ENCODE peak calls at places on chromosomes 6 and 20, in four cellular contexts. One of them, this sample, is unnamed.

GRCh38 chr6:142302427-142303190 is 802 bp downstream of the ADGRG6 start:
- DNase-seq in coronary artery: no peak
- DNase-seq in transverse colon: no peak
- DNase-seq in CD8-positive, alpha-beta memory T cell: no peak
- DNase-seq in this sample: no peak

GRCh38 chr20:40325006-40325563 is 364.0 kb downstream of the MAFB start:
- DNase-seq in coronary artery: no peak
- DNase-seq in transverse colon: no peak
- DNase-seq in CD8-positive, alpha-beta memory T cell: no peak
- DNase-seq in this sample: no peak

GRCh38 chr6:166772518-166772917 is 145.5 kb upstream of the RPS6KA2 start:
- DNase-seq in coronary artery: no peak
- DNase-seq in transverse colon: no peak
- DNase-seq in CD8-positive, alpha-beta memory T cell: no peak
- DNase-seq in this sample: no peak

GRCh38 chr20:2368621-2369020 is 12.1 kb upstream of the TGM6 start:
- DNase-seq in coronary artery: no peak
- DNase-seq in transverse colon: no peak
- DNase-seq in CD8-positive, alpha-beta memory T cell: no peak
- DNase-seq in this sample: no peak

GRCh38 chr20:52145587-52145986 is 46.0 kb downstream of the ZFP64 start:
- DNase-seq in coronary artery: no peak
- DNase-seq in transverse colon: no peak
- DNase-seq in CD8-positive, alpha-beta memory T cell: no peak
- DNase-seq in this sample: no peak

GRCh38 chr6:107061125-107062020 is 33.4 kb downstream of the MTRES1 start:
- DNase-seq in coronary artery: no peak
- DNase-seq in transverse colon: no peak
- DNase-seq in CD8-positive, alpha-beta memory T cell: no peak
- DNase-seq in this sample: no peak

GRCh38 chr6:62246087-62246486 is 39.9 kb downstream of the KHDRBS2 start:
- DNase-seq in coronary artery: no peak
- DNase-seq in transverse colon: no peak
- DNase-seq in CD8-positive, alpha-beta memory T cell: no peak
- DNase-seq in this sample: no peak

GRCh38 chr20:51547951-51548350 is 5.4 kb upstream of the NFATC2 start:
- DNase-seq in coronary artery: no peak
- DNase-seq in transverse colon: no peak
- DNase-seq in CD8-positive, alpha-beta memory T cell: no peak
- DNase-seq in this sample: peak; percentile 51

GRCh38 chr20:60851826-60852704 is 400.0 kb upstream of the CDH4 start:
- DNase-seq in coronary artery: no peak
- DNase-seq in transverse colon: no peak
- DNase-seq in CD8-positive, alpha-beta memory T cell: no peak
- DNase-seq in this sample: no peak

GRCh38 chr6:143707702-143708101 is 29.9 kb downstream of the PHACTR2 start:
- DNase-seq in coronary artery: no peak
- DNase-seq in transverse colon: no peak
- DNase-seq in CD8-positive, alpha-beta memory T cell: no peak
- DNase-seq in this sample: no peak

GRCh38 chr6:912871-913663 is 220.1 kb upstream of the EXOC2 start:
- DNase-seq in coronary artery: no peak
- DNase-seq in transverse colon: peak; percentile 21
- DNase-seq in CD8-positive, alpha-beta memory T cell: no peak
- DNase-seq in this sample: peak; percentile 41

GRCh38 chr20:6828794-6829423 is 61.4 kb downstream of the BMP2 start:
- DNase-seq in coronary artery: no peak
- DNase-seq in transverse colon: peak; percentile 71
- DNase-seq in CD8-positive, alpha-beta memory T cell: no peak
- DNase-seq in this sample: peak; percentile 73

GRCh38 chr20:46767127-46767761 is 57.8 kb downstream of the SLC2A10 start:
- DNase-seq in coronary artery: no peak
- DNase-seq in transverse colon: peak; percentile 51
- DNase-seq in CD8-positive, alpha-beta memory T cell: no peak
- DNase-seq in this sample: peak; percentile 57

GRCh38 chr6:156948807-156949206 is 171.6 kb downstream of the ARID1B start:
- DNase-seq in coronary artery: no peak
- DNase-seq in transverse colon: no peak
- DNase-seq in CD8-positive, alpha-beta memory T cell: no peak
- DNase-seq in this sample: peak; percentile 39

GRCh38 chr6:151677427-151677826 is 130.1 kb upstream of the ESR1 start:
- DNase-seq in coronary artery: no peak
- DNase-seq in transverse colon: no peak
- DNase-seq in CD8-positive, alpha-beta memory T cell: no peak
- DNase-seq in this sample: no peak

GRCh38 chr6:156655267-156655918 is 121.8 kb upstream of the ARID1B start:
- DNase-seq in coronary artery: no peak
- DNase-seq in transverse colon: no peak
- DNase-seq in CD8-positive, alpha-beta memory T cell: no peak
- DNase-seq in this sample: no peak

GRCh38 chr6:132401120-132401940 is at the start of gene MOXD1:
- DNase-seq in coronary artery: no peak
- DNase-seq in transverse colon: peak; percentile 55
- DNase-seq in CD8-positive, alpha-beta memory T cell: no peak
- DNase-seq in this sample: peak; percentile 22

GRCh38 chr20:54044156-54044555 is 26.2 kb downstream of the BCAS1 start:
- DNase-seq in coronary artery: no peak
- DNase-seq in transverse colon: no peak
- DNase-seq in CD8-positive, alpha-beta memory T cell: no peak
- DNase-seq in this sample: no peak

GRCh38 chr6:8462694-8463093 is 27.3 kb upstream of the SLC35B3 start:
- DNase-seq in coronary artery: no peak
- DNase-seq in transverse colon: no peak
- DNase-seq in CD8-positive, alpha-beta memory T cell: no peak
- DNase-seq in this sample: no peak

GRCh38 chr6:159427335-159427734 is 258.1 kb downstream of the FNDC1 start:
- DNase-seq in coronary artery: no peak
- DNase-seq in transverse colon: no peak
- DNase-seq in CD8-positive, alpha-beta memory T cell: no peak
- DNase-seq in this sample: no peak

GRCh38 chr20:12068146-12068545 is 150.5 kb downstream of the BTBD3 start:
- DNase-seq in coronary artery: no peak
- DNase-seq in transverse colon: no peak
- DNase-seq in CD8-positive, alpha-beta memory T cell: no peak
- DNase-seq in this sample: no peak

GRCh38 chr6:14727494-14728395 is 518.1 kb upstream of the JARID2 start:
- DNase-seq in coronary artery: no peak
- DNase-seq in transverse colon: no peak
- DNase-seq in CD8-positive, alpha-beta memory T cell: no peak
- DNase-seq in this sample: no peak

GRCh38 chr6:110415297-110415916 is at the start of gene DDO:
- DNase-seq in coronary artery: peak; percentile 92
- DNase-seq in transverse colon: peak; percentile 52
- DNase-seq in CD8-positive, alpha-beta memory T cell: no peak
- DNase-seq in this sample: peak; percentile 94

GRCh38 chr6:27890351-27891299 is 21.6 kb downstream of the OR2B2 start:
- DNase-seq in coronary artery: no peak
- DNase-seq in transverse colon: peak; percentile 79
- DNase-seq in CD8-positive, alpha-beta memory T cell: peak; percentile 73
- DNase-seq in this sample: peak; percentile 96

GRCh38 chr6:137903933-137904821 is 37.1 kb downstream of the TNFAIP3 start:
- DNase-seq in coronary artery: no peak
- DNase-seq in transverse colon: no peak
- DNase-seq in CD8-positive, alpha-beta memory T cell: no peak
- DNase-seq in this sample: peak; percentile 64

GRCh38 chr6:141641406-141641805 is 491.3 kb upstream of the GJE1 start:
- DNase-seq in coronary artery: no peak
- DNase-seq in transverse colon: no peak
- DNase-seq in CD8-positive, alpha-beta memory T cell: no peak
- DNase-seq in this sample: no peak

GRCh38 chr20:17612975-17613327 is 43.1 kb downstream of the DSTN start:
- DNase-seq in coronary artery: peak; percentile 74
- DNase-seq in transverse colon: no peak
- DNase-seq in CD8-positive, alpha-beta memory T cell: no peak
- DNase-seq in this sample: no peak

GRCh38 chr20:31845300-31845863 is at the start of gene FOXS1:
- DNase-seq in coronary artery: peak; percentile 92
- DNase-seq in transverse colon: no peak
- DNase-seq in CD8-positive, alpha-beta memory T cell: no peak
- DNase-seq in this sample: no peak

GRCh38 chr6:170047813-170048212 is 243.1 kb downstream of the DLL1 start:
- DNase-seq in coronary artery: peak; percentile 49
- DNase-seq in transverse colon: peak; percentile 6
- DNase-seq in CD8-positive, alpha-beta memory T cell: no peak
- DNase-seq in this sample: no peak

GRCh38 chr6:126919947-126920346 is 198.5 kb upstream of the RSPO3 start:
- DNase-seq in coronary artery: no peak
- DNase-seq in transverse colon: no peak
- DNase-seq in CD8-positive, alpha-beta memory T cell: no peak
- DNase-seq in this sample: no peak

GRCh38 chr6:109660526-109660925 is 30.5 kb downstream of the AK9 start:
- DNase-seq in coronary artery: no peak
- DNase-seq in transverse colon: no peak
- DNase-seq in CD8-positive, alpha-beta memory T cell: no peak
- DNase-seq in this sample: no peak

GRCh38 chr20:50577175-50578018 is 67.2 kb downstream of the PTPN1 start:
- DNase-seq in coronary artery: no peak
- DNase-seq in transverse colon: peak; percentile 70
- DNase-seq in CD8-positive, alpha-beta memory T cell: no peak
- DNase-seq in this sample: peak; percentile 32

GRCh38 chr20:45044601-45045000 is 56.3 kb downstream of the KCNS1 start:
- DNase-seq in coronary artery: no peak
- DNase-seq in transverse colon: no peak
- DNase-seq in CD8-positive, alpha-beta memory T cell: no peak
- DNase-seq in this sample: no peak
- H3K27ac ChIP-seq in coronary artery: no peak overlapping the region
- H3K27ac ChIP-seq in transverse colon: no peak overlapping the region
- H3K27ac ChIP-seq in CD8-positive, alpha-beta memory T cell: no peak overlapping the region
- H3K27ac ChIP-seq in this sample: no peak overlapping the region

GRCh38 chr6:50849781-50850180 is 31.1 kb downstream of the TFAP2B start:
- DNase-seq in coronary artery: no peak
- DNase-seq in transverse colon: no peak
- DNase-seq in CD8-positive, alpha-beta memory T cell: no peak
- DNase-seq in this sample: no peak
- H3K4me3 ChIP-seq in coronary artery: peak overlapping the region; percentile 58
- H3K4me3 ChIP-seq in transverse colon: no peak overlapping the region
- H3K4me3 ChIP-seq in CD8-positive, alpha-beta memory T cell: no peak overlapping the region
- H3K4me3 ChIP-seq in this sample: no peak overlapping the region

GRCh38 chr6:26140967-26141294 is 53.7 kb downstream of the HFE start:
- DNase-seq in coronary artery: no peak
- DNase-seq in transverse colon: no peak
- DNase-seq in CD8-positive, alpha-beta memory T cell: no peak
- DNase-seq in this sample: no peak
- H3K27ac ChIP-seq in coronary artery: no peak overlapping the region
- H3K27ac ChIP-seq in transverse colon: no peak overlapping the region
- H3K27ac ChIP-seq in CD8-positive, alpha-beta memory T cell: no peak overlapping the region
- H3K27ac ChIP-seq in this sample: no peak overlapping the region

GRCh38 chr6:89562114-89562815 is 76.3 kb downstream of the LYRM2 start:
- DNase-seq in coronary artery: no peak
- DNase-seq in transverse colon: no peak
- DNase-seq in CD8-positive, alpha-beta memory T cell: no peak
- DNase-seq in this sample: no peak
- H3K4me3 ChIP-seq in coronary artery: peak overlapping the region; percentile 66
- H3K4me3 ChIP-seq in transverse colon: no peak overlapping the region
- H3K4me3 ChIP-seq in CD8-positive, alpha-beta memory T cell: no peak overlapping the region
- H3K4me3 ChIP-seq in this sample: no peak overlapping the region